ENCODE peak calls at places on chromosomes 4 and X, in four cellular contexts. B is effector memory CD4-positive, alpha-beta T cell; S is mucosa of descending colon; U is SHP77. Q is an unnamed sample.

GRCh38 chrX:46444011-46444410 is 101.2 kb downstream of the ZNF674 start:
- DNase-seq in S (no peak), B (no peak), U (no peak), Q (no peak)

GRCh38 chr4:6142511-6142910 is 57.8 kb downstream of the JAKMIP1 start:
- DNase-seq in B (no peak), U (no peak), S (no peak), Q (no peak)

GRCh38 chrX:10387011-10387410 is 230.2 kb downstream of the CLCN4 start:
- DNase-seq in S (no peak), U (no peak), B (no peak), Q (no peak)

GRCh38 chrX:44245730-44246129 is 97.7 kb downstream of the EFHC2 start:
- DNase-seq in S (no peak), B (no peak), U (no peak), Q (no peak)

GRCh38 chr4:147826288-147826646 is 94.4 kb downstream of the ARHGAP10 start:
- DNase-seq in B (no peak), S (no peak), U (no peak), Q (no peak)

GRCh38 chrX:143635915-143636314 is at the start of gene SLITRK4:
- DNase-seq in S (no peak), B (no peak), U (no peak), Q (no peak)

GRCh38 chr4:13722649-13723048 is 95.1 kb upstream of the BOD1L1 start:
- DNase-seq in U (no peak), B (no peak), S (no peak), Q (no peak)

GRCh38 chr4:112231779-112232713 is at the start of gene AP1AR:
- DNase-seq in B (peak; percentile 72), U (peak; percentile 51), S (peak; percentile 83), Q (peak; percentile 73)

GRCh38 chr4:7861440-7861881 is 78.2 kb downstream of the AFAP1 start:
- DNase-seq in B (no peak), S (no peak), U (no peak), Q (no peak)

GRCh38 chrX:40174594-40175415 is 77.0 kb upstream of the BCOR start:
- DNase-seq in B (no peak), S (peak; percentile 54), U (peak; percentile 53), Q (no peak)

GRCh38 chr4:34824515-34824914 is 1419.8 kb downstream of the ARAP2 start:
- DNase-seq in S (no peak), U (no peak), B (no peak), Q (no peak)

GRCh38 chr4:180635276-180635675 is 1607.9 kb upstream of the TENM3 start:
- DNase-seq in S (no peak), U (no peak), B (no peak), Q (no peak)

GRCh38 chr4:54726907-54727306 is 69.2 kb downstream of the KIT start:
- DNase-seq in S (no peak), B (no peak), U (no peak), Q (no peak)

GRCh38 chr4:135927651-135928050 is 1604.6 kb downstream of the PCDH18 start:
- DNase-seq in U (no peak), S (no peak), B (no peak), Q (no peak)

GRCh38 chr4:1369091-1369450 is 22.1 kb downstream of the UVSSA start:
- DNase-seq in S (no peak), B (no peak), U (no peak), Q (no peak)

GRCh38 chr4:158798062-158798461 is 29.2 kb downstream of the FNIP2 start:
- DNase-seq in S (no peak), B (no peak), U (no peak), Q (no peak)

GRCh38 chrX:119758682-119759332 is 419 bp downstream of the SOWAHD start:
- DNase-seq in B (peak; percentile 4), U (no peak), S (peak; percentile 53), Q (peak; percentile 31)

GRCh38 chrX:2658585-2659292 is 32.4 kb upstream of the CD99 start:
- DNase-seq in B (no peak), S (no peak), U (no peak), Q (no peak)

GRCh38 chrX:130704053-130705038 is 198.7 kb downstream of the ENOX2 start:
- DNase-seq in B (no peak), S (no peak), U (no peak), Q (no peak)

GRCh38 chr4:182536221-182536620 is 293.0 kb downstream of the TENM3 start:
- DNase-seq in U (no peak), S (no peak), B (no peak), Q (no peak)

GRCh38 chr4:36322921-36323354 is 41.5 kb downstream of the DTHD1 start:
- DNase-seq in B (peak; percentile 6), S (no peak), U (no peak), Q (peak; percentile 3)

GRCh38 chrX:120356084-120356483 is 5.8 kb upstream of the ATP1B4 start:
- DNase-seq in B (no peak), S (no peak), U (no peak), Q (no peak)

GRCh38 chr4:28369504-28369903 is 1508.9 kb downstream of the STIM2 start:
- DNase-seq in S (no peak), B (no peak), U (no peak), Q (no peak)

GRCh38 chrX:109487640-109488039 is 5.8 kb upstream of the GUCY2F start:
- DNase-seq in U (no peak), B (no peak), S (no peak), Q (no peak)

GRCh38 chrX:109270580-109271484 is 211.1 kb downstream of the GUCY2F start:
- DNase-seq in B (no peak), U (no peak), S (peak; percentile 6), Q (no peak)

GRCh38 chr4:57426779-57427395 is 316.7 kb upstream of the IGFBP7 start:
- DNase-seq in S (peak; percentile 77), B (no peak), U (peak; percentile 75), Q (no peak)

GRCh38 chr4:16114546-16114945 is 30.7 kb upstream of the PROM1 start:
- DNase-seq in U (no peak), S (no peak), B (no peak), Q (no peak)

GRCh38 chrX:40468033-40468979 is 112.5 kb upstream of the ATP6AP2 start:
- DNase-seq in S (peak; percentile 54), U (peak; percentile 37), B (no peak), Q (no peak)